ENCODE peak calls at places on chromosomes 4 and X, in six cellular contexts. X, C, T, S, A and G are unnamed samples.
A peak's percentile ranks its signal among the peaks of the same experiment; 100 is the strongest.

GRCh38 chrX:131633285-131633917 is 89.5 kb downstream of the OR13H1 start:
- DNase-seq in X (peak; percentile 86), A (peak; percentile 51), S (peak; percentile 83), C (peak; percentile 64), T (no peak), G (peak; percentile 48)

GRCh38 chr4:184787766-184788503 is 37.8 kb downstream of the ACSL1 start:
- DNase-seq in S (no peak), A (no peak), C (no peak), T (no peak), X (no peak), G (no peak)

GRCh38 chrX:18227458-18227857 is 6.8 kb upstream of the BEND2 start:
- DNase-seq in C (no peak), A (no peak), T (no peak), S (no peak), X (no peak), G (no peak)

GRCh38 chr4:53706422-53707032 is 115.2 kb upstream of the LNX1 start:
- DNase-seq in T (no peak), X (peak; percentile 73), A (peak; percentile 8), C (no peak), S (peak; percentile 56), G (no peak)

GRCh38 chr4:4519296-4519898 is 22.5 kb downstream of the STX18 start:
- DNase-seq in X (peak; percentile 23), S (no peak), A (peak; percentile 29), C (no peak), T (no peak), G (no peak)

GRCh38 chrX:104113237-104113965 is 1.1 kb downstream of the ZCCHC18 start:
- DNase-seq in S (peak; percentile 85), T (peak; percentile 71), C (peak; percentile 62), A (peak; percentile 53), X (peak; percentile 84), G (peak; percentile 67)

GRCh38 chrX:68929332-68930150 is 100.7 kb downstream of the EFNB1 start:
- DNase-seq in S (no peak), X (no peak), T (no peak), A (no peak), C (no peak), G (peak; percentile 30)

GRCh38 chrX:16643160-16643559 is 6.8 kb upstream of the S100G start:
- DNase-seq in S (peak; percentile 24), X (no peak), C (no peak), T (no peak), A (no peak), G (no peak)

GRCh38 chrX:53283567-53283966 is 2.2 kb upstream of the IQSEC2 start:
- DNase-seq in S (no peak), C (no peak), T (no peak), A (no peak), X (no peak), G (no peak)

GRCh38 chr4:7450775-7451433 is 16.2 kb upstream of the PSAPL1 start:
- DNase-seq in T (no peak), S (no peak), X (no peak), A (no peak), C (no peak), G (no peak)

GRCh38 chr4:16461362-16461761 is 235.1 kb upstream of the TAPT1 start:
- DNase-seq in T (no peak), X (no peak), S (no peak), C (no peak), A (no peak), G (no peak)

GRCh38 chr4:156992943-156993342 is 21.3 kb upstream of the PDGFC start:
- DNase-seq in X (no peak), A (no peak), C (no peak), T (no peak), S (no peak), G (no peak)

GRCh38 chr4:41644288-41644914 is 104.1 kb downstream of the PHOX2B start:
- DNase-seq in X (peak; percentile 86), S (peak; percentile 98), C (peak; percentile 84), A (peak; percentile 75), T (peak; percentile 86), G (peak; percentile 65)

GRCh38 chrX:110276778-110277177 is 41.1 kb downstream of the AMMECR1 start:
- DNase-seq in X (no peak), C (no peak), T (no peak), A (no peak), S (no peak), G (no peak)

GRCh38 chrX:72620550-72621145 is 48.0 kb upstream of the HDAC8 start:
- DNase-seq in T (peak; percentile 78), C (peak; percentile 75), S (no peak), A (no peak), X (no peak), G (peak; percentile 83)

GRCh38 chrX:30513284-30513683 is 64.3 kb downstream of the TASL start:
- DNase-seq in A (peak; percentile 5), C (no peak), T (no peak), S (no peak), X (peak; percentile 25), G (no peak)

GRCh38 chr4:123667496-123667895 is 270.9 kb downstream of the SPRY1 start:
- DNase-seq in A (no peak), C (no peak), X (no peak), T (no peak), S (no peak), G (no peak)

GRCh38 chr4:52945982-52946381 is 83.9 kb downstream of the RASL11B start:
- DNase-seq in X (no peak), C (no peak), S (no peak), T (no peak), A (no peak), G (no peak)

GRCh38 chr4:132114885-132115284 is 1034.2 kb upstream of the PCDH10 start:
- DNase-seq in C (no peak), X (no peak), A (no peak), T (no peak), S (no peak), G (no peak)

GRCh38 chrX:47316276-47317025 is 53.9 kb upstream of the ZNF157 start:
- DNase-seq in C (no peak), T (no peak), X (peak; percentile 10), S (peak; percentile 88), A (peak; percentile 34), G (peak; percentile 14)

GRCh38 chr4:24282446-24282845 is 301.9 kb downstream of the DHX15 start:
- DNase-seq in A (no peak), T (no peak), C (no peak), X (peak; percentile 5), S (no peak), G (no peak)

GRCh38 chr4:183201331-183201730 is 102.3 kb downstream of the WWC2 start:
- DNase-seq in X (no peak), C (no peak), T (no peak), S (no peak), A (no peak), G (no peak)

DNA sequence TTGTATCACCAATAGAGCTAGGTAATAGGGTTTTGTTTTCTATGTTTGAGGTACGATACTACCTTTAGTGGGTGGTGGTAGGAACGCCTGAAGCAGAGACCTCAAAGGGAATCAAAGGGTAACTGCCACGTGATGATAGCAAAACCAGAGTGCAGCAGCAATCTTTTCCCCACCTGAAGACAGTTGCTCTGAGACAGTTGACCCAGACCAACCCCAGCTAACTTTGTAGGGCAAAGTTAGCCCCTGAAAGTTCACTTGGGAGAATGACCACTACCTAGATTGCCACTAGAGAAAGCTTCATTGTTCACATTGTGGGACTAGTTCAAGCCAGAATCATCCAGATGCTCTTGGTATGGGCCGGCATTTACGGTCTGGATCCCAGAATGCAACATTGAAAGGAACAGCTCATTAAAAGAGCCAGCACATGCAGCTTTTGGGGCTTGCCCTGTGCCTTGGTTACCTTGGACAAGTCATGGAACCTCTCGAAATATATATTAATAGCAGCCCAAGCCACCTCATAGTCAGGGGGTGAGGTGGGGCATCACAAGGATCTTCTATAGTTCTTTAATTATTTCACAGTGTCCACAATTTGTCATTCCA is 4.0 kb downstream of the SEPTIN6 start:
- DNase-seq in A (no peak), C (no peak), S (no peak), X (no peak), T (peak; percentile 5), G (no peak)
- H3K4me1 ChIP-seq in A (peaks cover 5% of the 10 kb centered on the region), C (peaks cover 12% of the 10 kb centered on the region), S (peaks cover 3% of the 10 kb centered on the region), X (peaks cover 21% of the 10 kb centered on the region), T (peaks cover 8% of the 10 kb centered on the region), G (peaks cover 6% of the 10 kb centered on the region)

GRCh38 chrX:71542825-71543224 is 9.9 kb downstream of the OGT start:
- DNase-seq in A (no peak), S (no peak), T (no peak), C (no peak), X (no peak), G (no peak)

GRCh38 chrX:71542411-71542810 is 9.5 kb downstream of the OGT start:
- DNase-seq in C (no peak), X (no peak), T (no peak), S (no peak), A (no peak), G (no peak)

GRCh38 chrX:71541546-71542022 is 8.7 kb downstream of the OGT start:
- DNase-seq in C (no peak), X (no peak), S (no peak), A (no peak), T (no peak), G (no peak)

GRCh38 chrX:71543316-71543715 is 10.4 kb downstream of the OGT start:
- DNase-seq in X (no peak), A (no peak), S (no peak), T (no peak), C (no peak), G (no peak)

DNA sequence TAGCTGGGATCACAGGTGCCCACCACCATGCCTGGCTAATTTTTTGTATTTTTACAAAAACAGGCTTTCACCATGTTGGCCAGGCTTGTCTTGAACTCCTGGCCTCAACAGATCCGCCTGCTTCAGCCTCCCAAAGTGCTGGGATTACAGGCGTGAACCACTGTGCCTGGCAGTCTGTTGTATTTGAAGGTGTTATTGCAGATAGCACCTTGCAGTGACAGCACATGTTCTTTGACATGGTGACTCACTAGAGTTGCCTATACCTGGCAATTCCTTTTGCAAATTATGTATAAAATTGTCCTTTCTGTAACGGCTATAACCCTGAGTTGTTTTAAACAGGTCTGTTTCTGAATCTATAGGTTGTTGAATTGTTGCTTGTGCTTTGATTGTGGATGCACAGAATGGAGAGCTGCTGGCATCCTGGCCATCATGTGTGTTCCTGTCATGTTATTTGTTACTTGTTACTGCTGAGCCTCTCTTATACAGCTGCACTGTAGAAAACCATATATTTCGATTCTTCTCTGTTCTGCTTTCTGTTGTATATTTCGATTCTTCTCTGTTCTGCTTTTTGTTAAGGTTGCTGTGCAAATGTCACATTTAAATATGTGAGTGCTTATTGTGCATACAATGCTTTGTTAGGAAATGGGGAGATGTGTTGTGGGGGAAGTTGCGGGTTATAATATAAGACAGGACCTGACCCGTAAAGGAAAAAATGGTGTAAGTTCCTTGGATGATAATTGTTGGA is 8.1 kb downstream of the OGT start:
- DNase-seq in A (no peak), T (no peak), C (no peak), X (no peak), S (no peak), G (no peak)
- H3K4me1 ChIP-seq in A (peaks cover 18% of the 10 kb centered on the region), T (peaks cover 18% of the 10 kb centered on the region), C (no peaks in the 10 kb centered on the region), X (no peaks in the 10 kb centered on the region), S (no peaks in the 10 kb centered on the region), G (peaks cover 48% of the 10 kb centered on the region)

DNA sequence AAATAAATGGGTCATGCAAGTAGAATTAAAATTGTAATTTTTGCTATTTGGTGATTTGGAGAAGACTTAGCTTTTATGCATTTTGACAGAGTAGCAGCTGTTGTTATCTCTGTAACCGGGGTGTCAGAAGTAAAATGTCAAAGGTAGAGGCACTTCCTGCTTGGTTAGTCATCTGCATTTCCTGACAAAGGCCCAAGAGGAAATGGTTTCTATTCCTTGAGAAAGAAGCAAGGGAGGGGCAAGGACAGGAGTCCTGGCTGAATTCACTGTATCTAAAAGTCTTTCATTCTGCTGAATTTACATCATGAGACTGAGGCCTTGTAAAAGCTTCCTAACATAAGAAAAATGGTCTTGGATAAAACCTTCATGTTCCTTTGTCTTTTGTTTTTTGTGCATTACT is 550.9 kb upstream of the BOD1L1 start:
- DNase-seq in A (no peak), C (no peak), S (no peak), T (no peak), X (no peak), G (no peak)
- H3K4me1 ChIP-seq in A (peaks cover 14% of the 10 kb centered on the region), C (no peaks in the 10 kb centered on the region), S (peaks cover 38% of the 10 kb centered on the region), T (peaks cover 9% of the 10 kb centered on the region), X (peaks cover 4% of the 10 kb centered on the region), G (peaks cover 42% of the 10 kb centered on the region)

GRCh38 chr4:118758293-118758692 is 73.1 kb downstream of the METTL14 start:
- DNase-seq in S (no peak), X (no peak), C (no peak), T (no peak), A (no peak), G (no peak)
- H3K4me1 ChIP-seq in S (no peaks in the 10 kb centered on the region), X (peaks cover 5% of the 10 kb centered on the region), C (peaks cover 57% of the 10 kb centered on the region), T (peaks cover 8% of the 10 kb centered on the region), A (peaks cover 62% of the 10 kb centered on the region), G (peaks cover 47% of the 10 kb centered on the region)